ENCODE peak calls at places on chromosomes 4 and X, in five cellular contexts. I is T-helper 1 cell; B is renal cortical epithelial cell; L is hepatocyte; E is effector memory CD8-positive, alpha-beta T cell. F is an unnamed sample.

GRCh38 chr4:162847945-162848549 is 318.6 kb downstream of the NAF1 start:
- DNase-seq in I (no peak), B (peak; percentile 52), L (no peak), E (no peak), F (no peak)

GRCh38 chrX:84248226-84248625 is 60.2 kb upstream of the RPS6KA6 start:
- DNase-seq in I (no peak), B (peak; percentile 10), L (no peak), E (no peak), F (no peak)

GRCh38 chr4:2745981-2746806 is 9.9 kb downstream of the TNIP2 start:
- DNase-seq in I (peak; percentile 69), B (peak; percentile 57), L (peak; percentile 68), E (peak; percentile 77), F (peak; percentile 85)

GRCh38 chrX:118459494-118459893 is 36.1 kb upstream of the DOCK11 start:
- DNase-seq in I (no peak), B (peak; percentile 29), L (peak; percentile 24), E (peak; percentile 1), F (peak; percentile 24)

GRCh38 chr4:169270156-169270809 is 473 bp downstream of the SH3RF1 start:
- DNase-seq in I (no peak), B (no peak), L (peak; percentile 78), E (no peak), F (no peak)

GRCh38 chrX:136185409-136186022 is 38.2 kb downstream of the FHL1 start:
- DNase-seq in I (no peak), B (peak; percentile 81), L (no peak), E (no peak), F (peak; percentile 63)

GRCh38 chrX:154056739-154057367 is 37.2 kb upstream of the IRAK1 start:
- DNase-seq in I (no peak), B (peak; percentile 31), L (peak; percentile 47), E (no peak), F (no peak)

GRCh38 chr4:23733476-23733875 is 156.4 kb downstream of the PPARGC1A start:
- DNase-seq in I (no peak), B (peak; percentile 63), L (no peak), E (no peak), F (no peak)

GRCh38 chr4:180770265-180770664 is 1472.9 kb upstream of the TENM3 start:
- DNase-seq in I (no peak), B (no peak), L (no peak), E (no peak), F (no peak)

GRCh38 chr4:172666711-172667368 is 501.8 kb upstream of the GALNT7 start:
- DNase-seq in I (no peak), B (peak; percentile 85), L (no peak), E (no peak), F (no peak)